ENCODE peak calls at places on chromosomes 5 and 9, in four cellular contexts. R is A172; Z is activated CD8-positive, alpha-beta memory T cell treated with anti-CD3 and anti-CD28 coated beads for 1 hour; M is astrocyte. J is an unnamed sample.
A peak's percentile ranks its signal among the peaks of the same experiment; 100 is the strongest.

GRCh38 chr5:7321724-7322123 is 74.2 kb upstream of the ADCY2 start:
- DNase-seq in R (peak; percentile 86), Z (no peak), M (peak; percentile 100), J (no peak)

GRCh38 chr9:89606049-89606481 is 1.3 kb downstream of the GADD45G start:
- DNase-seq in R (peak; percentile 83), Z (no peak), M (peak; percentile 66), J (no peak)

GRCh38 chr5:135576075-135576599 is 2.7 kb downstream of the CXCL14 start:
- DNase-seq in R (peak; percentile 9), Z (no peak), M (peak; percentile 44), J (no peak)

GRCh38 chr9:6695121-6695814 is 49.7 kb upstream of the GLDC start:
- DNase-seq in R (no peak), Z (no peak), M (no peak), J (no peak)

GRCh38 chr9:109934499-109935214 is 154.7 kb downstream of the PALM2AKAP2 start:
- DNase-seq in R (no peak), Z (no peak), M (peak; percentile 86), J (no peak)

GRCh38 chr9:93896093-93896492 is 59.1 kb downstream of the BARX1 start:
- DNase-seq in R (no peak), Z (no peak), M (no peak), J (no peak)

GRCh38 chr5:140114341-140115185 is 654 bp downstream of the PURA start:
- DNase-seq in R (peak; percentile 34), Z (peak; percentile 27), M (peak; percentile 49), J (peak; percentile 33)

GRCh38 chr5:38379360-38379827 is 121.0 kb downstream of the EGFLAM start:
- DNase-seq in R (no peak), Z (no peak), M (no peak), J (no peak)

GRCh38 chr5:92330365-92330764 is 947.2 kb upstream of the ARRDC3 start:
- DNase-seq in R (no peak), Z (no peak), M (no peak), J (no peak)

GRCh38 chr5:164351245-164351834 is 845.9 kb downstream of the MAT2B start:
- DNase-seq in R (no peak), Z (no peak), M (peak; percentile 47), J (no peak)

GRCh38 chr5:112657804-112658203 is 79.9 kb upstream of the APC start:
- DNase-seq in R (no peak), Z (no peak), M (no peak), J (no peak)

GRCh38 chr5:148794275-148794674 is 32.1 kb upstream of the ADRB2 start:
- DNase-seq in R (no peak), Z (no peak), M (no peak), J (no peak)

GRCh38 chr5:127518319-127518621 is 830 bp downstream of the PRRC1 start:
- DNase-seq in R (no peak), Z (no peak), M (peak; percentile 70), J (no peak)

GRCh38 chr5:88884435-88884877 is 1.5 kb upstream of the MEF2C start:
- DNase-seq in R (no peak), Z (no peak), M (no peak), J (no peak)

GRCh38 chr9:114178756-114179450 is 23.6 kb downstream of the COL27A1 start:
- DNase-seq in R (peak; percentile 18), Z (no peak), M (no peak), J (no peak)

GRCh38 chr9:117035546-117035945 is 348.4 kb downstream of the TRIM32 start:
- DNase-seq in R (no peak), Z (no peak), M (no peak), J (no peak)

GRCh38 chr5:103669615-103670014 is 107.0 kb upstream of the NUDT12 start:
- DNase-seq in R (no peak), Z (no peak), M (no peak), J (no peak)

GRCh38 chr5:33701251-33701650 is 190.5 kb downstream of the ADAMTS12 start:
- DNase-seq in R (no peak), Z (no peak), M (peak; percentile 76), J (no peak)

GRCh38 chr9:86022687-86023266 is 76.6 kb downstream of the GOLM1 start:
- DNase-seq in R (no peak), Z (no peak), M (peak; percentile 4), J (no peak)

GRCh38 chr5:1127991-1128785 is 16.3 kb upstream of the SLC12A7 start:
- DNase-seq in R (no peak), Z (no peak), M (no peak), J (no peak)

GRCh38 chr5:9313751-9314150 is 232.1 kb downstream of the SEMA5A start:
- DNase-seq in R (no peak), Z (no peak), M (no peak), J (no peak)

GRCh38 chr5:40082313-40082712 is 597.4 kb upstream of the PTGER4 start:
- DNase-seq in R (no peak), Z (no peak), M (no peak), J (no peak)

GRCh38 chr5:139849501-139849900 is 53.9 kb downstream of the PSD2 start:
- DNase-seq in R (no peak), Z (no peak), M (no peak), J (no peak)

GRCh38 chr9:7045361-7045760 is 287.6 kb downstream of the KDM4C start:
- DNase-seq in R (no peak), Z (no peak), M (no peak), J (no peak)

GRCh38 chr9:7500521-7500920 is 299.1 kb downstream of the DMAC1 start:
- DNase-seq in R (no peak), Z (no peak), M (no peak), J (no peak)

GRCh38 chr5:126801992-126802294 is 25.0 kb downstream of the LMNB1 start:
- DNase-seq in R (no peak), Z (no peak), M (no peak), J (no peak)

GRCh38 chr9:97543568-97543967 is 42.1 kb downstream of the TMOD1 start:
- DNase-seq in R (no peak), Z (no peak), M (no peak), J (no peak)

GRCh38 chr5:138829341-138829740 is 45.8 kb downstream of the LRRTM2 start:
- DNase-seq in R (no peak), Z (no peak), M (no peak), J (no peak)

GRCh38 chr5:79795764-79796398 is 106.2 kb downstream of the CMYA5 start:
- DNase-seq in R (no peak), Z (no peak), M (peak; percentile 26), J (no peak)

GRCh38 chr5:127589309-127590036 is 59.4 kb upstream of the CTXN3 start:
- DNase-seq in R (no peak), Z (no peak), M (no peak), J (no peak)

GRCh38 chr9:134216961-134217360 is 52.6 kb upstream of the RNU6ATAC start:
- DNase-seq in R (no peak), Z (no peak), M (no peak), J (no peak)

GRCh38 chr9:69645488-69645887 is 26.7 kb downstream of the APBA1 start:
- DNase-seq in R (no peak), Z (no peak), M (no peak), J (no peak)

GRCh38 chr9:109912082-109912581 is 132.1 kb downstream of the PALM2AKAP2 start:
- DNase-seq in R (peak; percentile 67), Z (no peak), M (peak; percentile 58), J (no peak)

GRCh38 chr9:124321416-124321815 is 63.7 kb downstream of the NEK6 start:
- DNase-seq in R (no peak), Z (no peak), M (no peak), J (no peak)

GRCh38 chr5:34905564-34905963 is 9.7 kb downstream of the RAD1 start:
- DNase-seq in R (no peak), Z (no peak), M (no peak), J (no peak)

GRCh38 chr5:76733049-76733417 is 17.1 kb downstream of the F2R start:
- DNase-seq in R (no peak), Z (no peak), M (no peak), J (peak; percentile 76)

J was measured in NK-92 treated with Interleukin-12 subunit alpha and Interleukin-12 subunit beta, amount 100 ng/mL, for 24 hours.